ENCODE peak calls at places on chromosome 10, in eight cellular contexts. One of them, this sample, is unnamed.

GRCh38 chr10:84375011-84375410 is 46.6 kb downstream of the CCSER2 start:
- ATAC-seq in GM23338: no peak
- ATAC-seq in HCT116: peak; percentile 63
- ATAC-seq in HepG2: peak; percentile 53
- ATAC-seq in GM12878: peak; percentile 78
- ATAC-seq in Panc1: peak; percentile 58
- ATAC-seq in K562: peak; percentile 85
- ATAC-seq in upper lobe of left lung: no peak
- ATAC-seq in this sample: no peak

GRCh38 chr10:15147594-15148392 is 20.7 kb downstream of the NMT2 start:
- ATAC-seq in GM23338: no peak
- ATAC-seq in HCT116: no peak
- ATAC-seq in HepG2: no peak
- ATAC-seq in GM12878: no peak
- ATAC-seq in Panc1: no peak
- ATAC-seq in K562: no peak
- ATAC-seq in upper lobe of left lung: no peak
- ATAC-seq in this sample: no peak

GRCh38 chr10:7492660-7493046 is 81.8 kb upstream of the SFMBT2 start:
- ATAC-seq in GM23338: no peak
- ATAC-seq in HCT116: no peak
- ATAC-seq in HepG2: no peak
- ATAC-seq in GM12878: peak; percentile 44
- ATAC-seq in Panc1: no peak
- ATAC-seq in K562: no peak
- ATAC-seq in upper lobe of left lung: no peak
- ATAC-seq in this sample: no peak

GRCh38 chr10:37732685-37733084 is 124.7 kb downstream of the ZNF248 start:
- ATAC-seq in GM23338: no peak
- ATAC-seq in HCT116: no peak
- ATAC-seq in HepG2: no peak
- ATAC-seq in GM12878: no peak
- ATAC-seq in Panc1: peak; percentile 39
- ATAC-seq in K562: no peak
- ATAC-seq in upper lobe of left lung: no peak
- ATAC-seq in this sample: no peak

GRCh38 chr10:76324283-76324682 is 892.9 kb downstream of the LRMDA start:
- ATAC-seq in GM23338: no peak
- ATAC-seq in HCT116: no peak
- ATAC-seq in HepG2: no peak
- ATAC-seq in GM12878: no peak
- ATAC-seq in Panc1: no peak
- ATAC-seq in K562: no peak
- ATAC-seq in upper lobe of left lung: peak; percentile 51
- ATAC-seq in this sample: no peak

GRCh38 chr10:12389154-12389734 is 39.9 kb downstream of the CAMK1D start:
- ATAC-seq in GM23338: no peak
- ATAC-seq in HCT116: no peak
- ATAC-seq in HepG2: no peak
- ATAC-seq in GM12878: peak; percentile 63
- ATAC-seq in Panc1: no peak
- ATAC-seq in K562: no peak
- ATAC-seq in upper lobe of left lung: peak; percentile 71
- ATAC-seq in this sample: no peak

GRCh38 chr10:51804861-51805260 is 105.5 kb upstream of the CSTF2T start:
- ATAC-seq in GM23338: no peak
- ATAC-seq in HCT116: no peak
- ATAC-seq in HepG2: no peak
- ATAC-seq in GM12878: no peak
- ATAC-seq in Panc1: no peak
- ATAC-seq in K562: no peak
- ATAC-seq in upper lobe of left lung: no peak
- ATAC-seq in this sample: no peak

GRCh38 chr10:99859585-99859984 is 77.1 kb downstream of the ABCC2 start:
- ATAC-seq in GM23338: peak; percentile 98
- ATAC-seq in HCT116: peak; percentile 94
- ATAC-seq in HepG2: peak; percentile 71
- ATAC-seq in GM12878: peak; percentile 73
- ATAC-seq in Panc1: peak; percentile 68
- ATAC-seq in K562: peak; percentile 54
- ATAC-seq in upper lobe of left lung: no peak
- ATAC-seq in this sample: no peak

GRCh38 chr10:79430946-79431345 is 14.5 kb downstream of the ZCCHC24 start:
- ATAC-seq in GM23338: no peak
- ATAC-seq in HCT116: no peak
- ATAC-seq in HepG2: peak; percentile 99
- ATAC-seq in GM12878: no peak
- ATAC-seq in Panc1: peak; percentile 45
- ATAC-seq in K562: no peak
- ATAC-seq in upper lobe of left lung: no peak
- ATAC-seq in this sample: no peak

GRCh38 chr10:22624289-22624738 is 90.1 kb downstream of the PIP4K2A start:
- ATAC-seq in GM23338: no peak
- ATAC-seq in HCT116: peak; percentile 16
- ATAC-seq in HepG2: peak; percentile 95
- ATAC-seq in GM12878: no peak
- ATAC-seq in Panc1: no peak
- ATAC-seq in K562: no peak
- ATAC-seq in upper lobe of left lung: peak; percentile 72
- ATAC-seq in this sample: peak; percentile 50

GRCh38 chr10:98169379-98169778 is 34.9 kb downstream of the R3HCC1L start:
- ATAC-seq in GM23338: no peak
- ATAC-seq in HCT116: no peak
- ATAC-seq in HepG2: no peak
- ATAC-seq in GM12878: peak; percentile 24
- ATAC-seq in Panc1: no peak
- ATAC-seq in K562: no peak
- ATAC-seq in upper lobe of left lung: no peak
- ATAC-seq in this sample: no peak

GRCh38 chr10:36888925-36889573 is 236.3 kb upstream of the ANKRD30A start:
- ATAC-seq in GM23338: peak; percentile 67
- ATAC-seq in HCT116: no peak
- ATAC-seq in HepG2: peak; percentile 99
- ATAC-seq in GM12878: peak; percentile 84
- ATAC-seq in Panc1: no peak
- ATAC-seq in K562: peak; percentile 81
- ATAC-seq in upper lobe of left lung: no peak
- ATAC-seq in this sample: no peak

GRCh38 chr10:103638948-103639347 is 145.4 kb downstream of the NEURL1 start:
- ATAC-seq in GM23338: no peak
- ATAC-seq in HCT116: no peak
- ATAC-seq in HepG2: no peak
- ATAC-seq in GM12878: no peak
- ATAC-seq in Panc1: no peak
- ATAC-seq in K562: no peak
- ATAC-seq in upper lobe of left lung: no peak
- ATAC-seq in this sample: no peak

GRCh38 chr10:103636996-103637395 is 143.5 kb downstream of the NEURL1 start:
- ATAC-seq in GM23338: no peak
- ATAC-seq in HCT116: no peak
- ATAC-seq in HepG2: no peak
- ATAC-seq in GM12878: no peak
- ATAC-seq in Panc1: no peak
- ATAC-seq in K562: no peak
- ATAC-seq in upper lobe of left lung: no peak
- ATAC-seq in this sample: peak; percentile 10

GRCh38 chr10:103636492-103636891 is 143.0 kb downstream of the NEURL1 start:
- ATAC-seq in GM23338: peak; percentile 70
- ATAC-seq in HCT116: no peak
- ATAC-seq in HepG2: no peak
- ATAC-seq in GM12878: no peak
- ATAC-seq in Panc1: no peak
- ATAC-seq in K562: no peak
- ATAC-seq in upper lobe of left lung: no peak
- ATAC-seq in this sample: no peak

GRCh38 chr10:103635580-103635979 is 142.1 kb downstream of the NEURL1 start:
- ATAC-seq in GM23338: no peak
- ATAC-seq in HCT116: no peak
- ATAC-seq in HepG2: no peak
- ATAC-seq in GM12878: no peak
- ATAC-seq in Panc1: peak; percentile 7
- ATAC-seq in K562: no peak
- ATAC-seq in upper lobe of left lung: no peak
- ATAC-seq in this sample: no peak

GRCh38 chr10:103637855-103638561 is 144.5 kb downstream of the NEURL1 start:
- ATAC-seq in GM23338: peak; percentile 5
- ATAC-seq in HCT116: no peak
- ATAC-seq in HepG2: no peak
- ATAC-seq in GM12878: no peak
- ATAC-seq in Panc1: no peak
- ATAC-seq in K562: no peak
- ATAC-seq in upper lobe of left lung: peak; percentile 21
- ATAC-seq in this sample: peak; percentile 90
- H3K4me1 ChIP-seq in GM23338: peaks cover 29% of the 10 kb centered on the region
- H3K4me1 ChIP-seq in HCT116: peaks cover 3% of the 10 kb centered on the region
- H3K4me1 ChIP-seq in HepG2: peaks cover 6% of the 10 kb centered on the region
- H3K4me1 ChIP-seq in GM12878: no peaks in the 10 kb centered on the region
- H3K4me1 ChIP-seq in Panc1: no peaks in the 10 kb centered on the region
- H3K4me1 ChIP-seq in K562: peaks cover 21% of the 10 kb centered on the region
- H3K4me1 ChIP-seq in upper lobe of left lung: peaks cover 5% of the 10 kb centered on the region
- H3K4me1 ChIP-seq in this sample: peaks cover 39% of the 10 kb centered on the region

DNA sequence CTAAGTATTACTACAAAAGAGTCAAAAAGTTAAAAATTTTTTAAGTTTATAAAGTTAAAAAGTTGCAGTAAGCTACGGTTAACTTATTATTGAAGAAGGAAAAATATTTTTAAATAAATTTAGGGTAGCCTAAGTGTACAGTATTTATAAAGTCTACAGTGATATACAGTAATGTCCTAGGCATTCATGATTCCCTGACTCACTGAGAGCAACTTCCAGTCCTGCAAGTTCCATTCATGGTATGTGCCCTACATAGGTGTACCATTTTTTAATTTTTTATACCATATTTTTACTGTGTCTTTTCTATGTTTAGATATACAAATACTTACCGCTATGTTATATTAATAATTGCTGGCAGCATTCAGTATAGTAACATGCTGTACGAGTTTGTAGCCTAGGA is 92.3 kb downstream of the CTNNA3 start:
- ATAC-seq in GM23338: no peak
- ATAC-seq in HCT116: no peak
- ATAC-seq in HepG2: no peak
- ATAC-seq in GM12878: no peak
- ATAC-seq in Panc1: no peak
- ATAC-seq in K562: no peak
- ATAC-seq in upper lobe of left lung: no peak
- ATAC-seq in this sample: no peak
- TF ChIP-seq POLR2AphosphoS5 in GM23338: no peak
- TF ChIP-seq POLR2AphosphoS5 in HCT116: no peak
- TF ChIP-seq POLR2AphosphoS5 in HepG2: no peak
- TF ChIP-seq POLR2AphosphoS5 in GM12878: no peak
- TF ChIP-seq POLR2AphosphoS5 in Panc1: no peak
- TF ChIP-seq POLR2AphosphoS5 in K562: no peak
- TF ChIP-seq POLR2AphosphoS5 in upper lobe of left lung: no peak
- TF ChIP-seq POLR2AphosphoS5 in this sample: no peak

GRCh38 chr10:11017575-11018425 is at the start of gene CELF2:
- ATAC-seq in GM23338: peak; percentile 86
- ATAC-seq in HCT116: no peak
- ATAC-seq in HepG2: no peak
- ATAC-seq in GM12878: peak; percentile 77
- ATAC-seq in Panc1: no peak
- ATAC-seq in K562: peak; percentile 38
- ATAC-seq in upper lobe of left lung: peak; percentile 85
- ATAC-seq in this sample: peak; percentile 87
- H3K27ac ChIP-seq in GM23338: peak within 1 kb of the TSS; percentile 75
- H3K27ac ChIP-seq in HCT116: no peak within 1 kb of the TSS
- H3K27ac ChIP-seq in HepG2: no peak within 1 kb of the TSS
- H3K27ac ChIP-seq in GM12878: no peak within 1 kb of the TSS
- H3K27ac ChIP-seq in Panc1: no peak within 1 kb of the TSS
- H3K27ac ChIP-seq in K562: no peak within 1 kb of the TSS
- H3K27ac ChIP-seq in upper lobe of left lung: peak within 1 kb of the TSS; percentile 90
- H3K27ac ChIP-seq in this sample: peak within 1 kb of the TSS; percentile 87

GRCh38 chr10:71242621-71243009 is 30.2 kb downstream of the UNC5B start:
- ATAC-seq in GM23338: peak; percentile 78
- ATAC-seq in HCT116: no peak
- ATAC-seq in HepG2: peak; percentile 52
- ATAC-seq in GM12878: no peak
- ATAC-seq in Panc1: peak; percentile 46
- ATAC-seq in K562: no peak
- ATAC-seq in upper lobe of left lung: no peak
- ATAC-seq in this sample: no peak

GRCh38 chr10:71244638-71245419 is 32.5 kb downstream of the UNC5B start:
- ATAC-seq in GM23338: no peak
- ATAC-seq in HCT116: no peak
- ATAC-seq in HepG2: no peak
- ATAC-seq in GM12878: peak; percentile 29
- ATAC-seq in Panc1: no peak
- ATAC-seq in K562: no peak
- ATAC-seq in upper lobe of left lung: no peak
- ATAC-seq in this sample: peak; percentile 71

GRCh38 chr10:71245420-71246325 is 33.3 kb downstream of the UNC5B start:
- ATAC-seq in GM23338: no peak
- ATAC-seq in HCT116: no peak
- ATAC-seq in HepG2: no peak
- ATAC-seq in GM12878: no peak
- ATAC-seq in Panc1: no peak
- ATAC-seq in K562: no peak
- ATAC-seq in upper lobe of left lung: no peak
- ATAC-seq in this sample: no peak

GRCh38 chr10:71241899-71242620 is 29.7 kb downstream of the UNC5B start:
- ATAC-seq in GM23338: no peak
- ATAC-seq in HCT116: no peak
- ATAC-seq in HepG2: no peak
- ATAC-seq in GM12878: no peak
- ATAC-seq in Panc1: no peak
- ATAC-seq in K562: peak; percentile 21
- ATAC-seq in upper lobe of left lung: no peak
- ATAC-seq in this sample: no peak

GRCh38 chr10:71243756-71244637 is 31.6 kb downstream of the UNC5B start:
- ATAC-seq in GM23338: no peak
- ATAC-seq in HCT116: no peak
- ATAC-seq in HepG2: no peak
- ATAC-seq in GM12878: no peak
- ATAC-seq in Panc1: no peak
- ATAC-seq in K562: no peak
- ATAC-seq in upper lobe of left lung: no peak
- ATAC-seq in this sample: peak; percentile 66
- H3K4me1 ChIP-seq in GM23338: no peaks in the 10 kb centered on the region
- H3K4me1 ChIP-seq in HCT116: peaks cover 46% of the 10 kb centered on the region
- H3K4me1 ChIP-seq in HepG2: no peaks in the 10 kb centered on the region
- H3K4me1 ChIP-seq in GM12878: no peaks in the 10 kb centered on the region
- H3K4me1 ChIP-seq in Panc1: no peaks in the 10 kb centered on the region
- H3K4me1 ChIP-seq in K562: peaks cover 32% of the 10 kb centered on the region
- H3K4me1 ChIP-seq in upper lobe of left lung: peaks cover 67% of the 10 kb centered on the region
- H3K4me1 ChIP-seq in this sample: peaks cover 49% of the 10 kb centered on the region